ENCODE peak calls at places on chromosomes 13 and 19, in seven cellular contexts. One of them, this sample, is unnamed.

GRCh38 chr19:46480409-46480808 is 9.0 kb upstream of the PNMA8A start:
- DNase-seq in stimulated activated CD8-positive, alpha-beta memory T cell treated with anti-CD3 and anti-CD28 coated beads, Interleukin-4, amount 100 ng/mL, for 48 hours: no peak
- DNase-seq in HTR-8/SVneo: no peak
- DNase-seq in fibroblast of the aortic adventitia: peak
- DNase-seq in T-helper 1 cell: no peak
- DNase-seq in GM23248: peak
- DNase-seq in activated T-cell treated with anti-CD3 and anti-CD28 coated beads, Interleukin-2, amount 50 U/mL, for 4 hours: no peak
- DNase-seq in this sample: peak

GRCh38 chr13:111344471-111345191 is 24.2 kb downstream of the TEX29 start:
- DNase-seq in stimulated activated CD8-positive, alpha-beta memory T cell treated with anti-CD3 and anti-CD28 coated beads, Interleukin-4, amount 100 ng/mL, for 48 hours: no peak
- DNase-seq in HTR-8/SVneo: no peak
- DNase-seq in fibroblast of the aortic adventitia: peak
- DNase-seq in T-helper 1 cell: no peak
- DNase-seq in GM23248: peak
- DNase-seq in activated T-cell treated with anti-CD3 and anti-CD28 coated beads, Interleukin-2, amount 50 U/mL, for 4 hours: no peak
- DNase-seq in this sample: no peak

GRCh38 chr13:98959775-98960325 is 18.0 kb downstream of the DOCK9 start:
- DNase-seq in stimulated activated CD8-positive, alpha-beta memory T cell treated with anti-CD3 and anti-CD28 coated beads, Interleukin-4, amount 100 ng/mL, for 48 hours: no peak
- DNase-seq in HTR-8/SVneo: no peak
- DNase-seq in fibroblast of the aortic adventitia: no peak
- DNase-seq in T-helper 1 cell: no peak
- DNase-seq in GM23248: no peak
- DNase-seq in activated T-cell treated with anti-CD3 and anti-CD28 coated beads, Interleukin-2, amount 50 U/mL, for 4 hours: no peak
- DNase-seq in this sample: no peak

GRCh38 chr19:19533826-19534225 is 4.2 kb upstream of the CILP2 start:
- DNase-seq in stimulated activated CD8-positive, alpha-beta memory T cell treated with anti-CD3 and anti-CD28 coated beads, Interleukin-4, amount 100 ng/mL, for 48 hours: no peak
- DNase-seq in HTR-8/SVneo: no peak
- DNase-seq in fibroblast of the aortic adventitia: no peak
- DNase-seq in T-helper 1 cell: no peak
- DNase-seq in GM23248: no peak
- DNase-seq in activated T-cell treated with anti-CD3 and anti-CD28 coated beads, Interleukin-2, amount 50 U/mL, for 4 hours: no peak
- DNase-seq in this sample: no peak

GRCh38 chr19:38653028-38653571 is 5.7 kb downstream of the ACTN4 start:
- DNase-seq in stimulated activated CD8-positive, alpha-beta memory T cell treated with anti-CD3 and anti-CD28 coated beads, Interleukin-4, amount 100 ng/mL, for 48 hours: no peak
- DNase-seq in HTR-8/SVneo: no peak
- DNase-seq in fibroblast of the aortic adventitia: peak
- DNase-seq in T-helper 1 cell: no peak
- DNase-seq in GM23248: peak
- DNase-seq in activated T-cell treated with anti-CD3 and anti-CD28 coated beads, Interleukin-2, amount 50 U/mL, for 4 hours: no peak
- DNase-seq in this sample: no peak

GRCh38 chr19:35773020-35773809 is 2.1 kb upstream of the ARHGAP33 start:
- DNase-seq in stimulated activated CD8-positive, alpha-beta memory T cell treated with anti-CD3 and anti-CD28 coated beads, Interleukin-4, amount 100 ng/mL, for 48 hours: no peak
- DNase-seq in HTR-8/SVneo: no peak
- DNase-seq in fibroblast of the aortic adventitia: peak
- DNase-seq in T-helper 1 cell: no peak
- DNase-seq in GM23248: peak
- DNase-seq in activated T-cell treated with anti-CD3 and anti-CD28 coated beads, Interleukin-2, amount 50 U/mL, for 4 hours: no peak
- DNase-seq in this sample: no peak

GRCh38 chr19:12984143-12984627 is 11.1 kb upstream of the NFIX start:
- DNase-seq in stimulated activated CD8-positive, alpha-beta memory T cell treated with anti-CD3 and anti-CD28 coated beads, Interleukin-4, amount 100 ng/mL, for 48 hours: no peak
- DNase-seq in HTR-8/SVneo: no peak
- DNase-seq in fibroblast of the aortic adventitia: peak
- DNase-seq in T-helper 1 cell: no peak
- DNase-seq in GM23248: peak
- DNase-seq in activated T-cell treated with anti-CD3 and anti-CD28 coated beads, Interleukin-2, amount 50 U/mL, for 4 hours: no peak
- DNase-seq in this sample: no peak

GRCh38 chr19:38993271-38993670 is 17.7 kb upstream of the FBXO17 start:
- DNase-seq in stimulated activated CD8-positive, alpha-beta memory T cell treated with anti-CD3 and anti-CD28 coated beads, Interleukin-4, amount 100 ng/mL, for 48 hours: no peak
- DNase-seq in HTR-8/SVneo: peak
- DNase-seq in fibroblast of the aortic adventitia: peak
- DNase-seq in T-helper 1 cell: no peak
- DNase-seq in GM23248: peak
- DNase-seq in activated T-cell treated with anti-CD3 and anti-CD28 coated beads, Interleukin-2, amount 50 U/mL, for 4 hours: no peak
- DNase-seq in this sample: no peak

GRCh38 chr19:55668603-55669348 is 6.2 kb upstream of the EPN1 start:
- DNase-seq in stimulated activated CD8-positive, alpha-beta memory T cell treated with anti-CD3 and anti-CD28 coated beads, Interleukin-4, amount 100 ng/mL, for 48 hours: no peak
- DNase-seq in HTR-8/SVneo: no peak
- DNase-seq in fibroblast of the aortic adventitia: no peak
- DNase-seq in T-helper 1 cell: no peak
- DNase-seq in GM23248: no peak
- DNase-seq in activated T-cell treated with anti-CD3 and anti-CD28 coated beads, Interleukin-2, amount 50 U/mL, for 4 hours: no peak
- DNase-seq in this sample: no peak

GRCh38 chr19:31436121-31436776 is 87.0 kb upstream of the TSHZ3 start:
- DNase-seq in stimulated activated CD8-positive, alpha-beta memory T cell treated with anti-CD3 and anti-CD28 coated beads, Interleukin-4, amount 100 ng/mL, for 48 hours: no peak
- DNase-seq in HTR-8/SVneo: no peak
- DNase-seq in fibroblast of the aortic adventitia: peak
- DNase-seq in T-helper 1 cell: no peak
- DNase-seq in GM23248: peak
- DNase-seq in activated T-cell treated with anti-CD3 and anti-CD28 coated beads, Interleukin-2, amount 50 U/mL, for 4 hours: no peak
- DNase-seq in this sample: no peak

GRCh38 chr19:33445752-33446070 is 72.2 kb downstream of the CEBPG start:
- DNase-seq in stimulated activated CD8-positive, alpha-beta memory T cell treated with anti-CD3 and anti-CD28 coated beads, Interleukin-4, amount 100 ng/mL, for 48 hours: no peak
- DNase-seq in HTR-8/SVneo: no peak
- DNase-seq in fibroblast of the aortic adventitia: no peak
- DNase-seq in T-helper 1 cell: no peak
- DNase-seq in GM23248: no peak
- DNase-seq in activated T-cell treated with anti-CD3 and anti-CD28 coated beads, Interleukin-2, amount 50 U/mL, for 4 hours: no peak
- DNase-seq in this sample: no peak

GRCh38 chr19:33621065-33621785 is 528 bp upstream of the CHST8 start:
- DNase-seq in stimulated activated CD8-positive, alpha-beta memory T cell treated with anti-CD3 and anti-CD28 coated beads, Interleukin-4, amount 100 ng/mL, for 48 hours: no peak
- DNase-seq in HTR-8/SVneo: no peak
- DNase-seq in fibroblast of the aortic adventitia: no peak
- DNase-seq in T-helper 1 cell: no peak
- DNase-seq in GM23248: no peak
- DNase-seq in activated T-cell treated with anti-CD3 and anti-CD28 coated beads, Interleukin-2, amount 50 U/mL, for 4 hours: no peak
- DNase-seq in this sample: peak

GRCh38 chr19:8363803-8364771 is at the start of gene ANGPTL4:
- DNase-seq in stimulated activated CD8-positive, alpha-beta memory T cell treated with anti-CD3 and anti-CD28 coated beads, Interleukin-4, amount 100 ng/mL, for 48 hours: peak
- DNase-seq in HTR-8/SVneo: peak
- DNase-seq in fibroblast of the aortic adventitia: peak
- DNase-seq in T-helper 1 cell: no peak
- DNase-seq in GM23248: peak
- DNase-seq in activated T-cell treated with anti-CD3 and anti-CD28 coated beads, Interleukin-2, amount 50 U/mL, for 4 hours: peak
- DNase-seq in this sample: peak

GRCh38 chr13:48942131-48942530 is 33.6 kb upstream of the FNDC3A start:
- DNase-seq in stimulated activated CD8-positive, alpha-beta memory T cell treated with anti-CD3 and anti-CD28 coated beads, Interleukin-4, amount 100 ng/mL, for 48 hours: no peak
- DNase-seq in HTR-8/SVneo: peak
- DNase-seq in fibroblast of the aortic adventitia: peak
- DNase-seq in T-helper 1 cell: no peak
- DNase-seq in GM23248: peak
- DNase-seq in activated T-cell treated with anti-CD3 and anti-CD28 coated beads, Interleukin-2, amount 50 U/mL, for 4 hours: no peak
- DNase-seq in this sample: no peak

GRCh38 chr19:41804327-41804726 is 7.9 kb downstream of the CEACAM3 start:
- DNase-seq in stimulated activated CD8-positive, alpha-beta memory T cell treated with anti-CD3 and anti-CD28 coated beads, Interleukin-4, amount 100 ng/mL, for 48 hours: no peak
- DNase-seq in HTR-8/SVneo: no peak
- DNase-seq in fibroblast of the aortic adventitia: no peak
- DNase-seq in T-helper 1 cell: no peak
- DNase-seq in GM23248: no peak
- DNase-seq in activated T-cell treated with anti-CD3 and anti-CD28 coated beads, Interleukin-2, amount 50 U/mL, for 4 hours: no peak
- DNase-seq in this sample: no peak

GRCh38 chr19:772730-773436 is 22.0 kb downstream of the MISP start:
- DNase-seq in stimulated activated CD8-positive, alpha-beta memory T cell treated with anti-CD3 and anti-CD28 coated beads, Interleukin-4, amount 100 ng/mL, for 48 hours: no peak
- DNase-seq in HTR-8/SVneo: no peak
- DNase-seq in fibroblast of the aortic adventitia: no peak
- DNase-seq in T-helper 1 cell: no peak
- DNase-seq in GM23248: no peak
- DNase-seq in activated T-cell treated with anti-CD3 and anti-CD28 coated beads, Interleukin-2, amount 50 U/mL, for 4 hours: no peak
- DNase-seq in this sample: no peak

GRCh38 chr19:50705422-50706019 is 14.1 kb downstream of the SHANK1 start:
- DNase-seq in stimulated activated CD8-positive, alpha-beta memory T cell treated with anti-CD3 and anti-CD28 coated beads, Interleukin-4, amount 100 ng/mL, for 48 hours: peak
- DNase-seq in HTR-8/SVneo: peak
- DNase-seq in fibroblast of the aortic adventitia: peak
- DNase-seq in T-helper 1 cell: no peak
- DNase-seq in GM23248: peak
- DNase-seq in activated T-cell treated with anti-CD3 and anti-CD28 coated beads, Interleukin-2, amount 50 U/mL, for 4 hours: no peak
- DNase-seq in this sample: no peak

GRCh38 chr13:42892760-42893159 is 99.3 kb downstream of the EPSTI1 start:
- DNase-seq in stimulated activated CD8-positive, alpha-beta memory T cell treated with anti-CD3 and anti-CD28 coated beads, Interleukin-4, amount 100 ng/mL, for 48 hours: no peak
- DNase-seq in HTR-8/SVneo: no peak
- DNase-seq in fibroblast of the aortic adventitia: peak
- DNase-seq in T-helper 1 cell: no peak
- DNase-seq in GM23248: peak
- DNase-seq in activated T-cell treated with anti-CD3 and anti-CD28 coated beads, Interleukin-2, amount 50 U/mL, for 4 hours: no peak
- DNase-seq in this sample: no peak

GRCh38 chr13:23629566-23630272 is 59.5 kb downstream of the TNFRSF19 start:
- DNase-seq in stimulated activated CD8-positive, alpha-beta memory T cell treated with anti-CD3 and anti-CD28 coated beads, Interleukin-4, amount 100 ng/mL, for 48 hours: no peak
- DNase-seq in HTR-8/SVneo: no peak
- DNase-seq in fibroblast of the aortic adventitia: no peak
- DNase-seq in T-helper 1 cell: no peak
- DNase-seq in GM23248: no peak
- DNase-seq in activated T-cell treated with anti-CD3 and anti-CD28 coated beads, Interleukin-2, amount 50 U/mL, for 4 hours: no peak
- DNase-seq in this sample: no peak

GRCh38 chr13:106433066-106433465 is 102.4 kb downstream of the EFNB2 start:
- DNase-seq in stimulated activated CD8-positive, alpha-beta memory T cell treated with anti-CD3 and anti-CD28 coated beads, Interleukin-4, amount 100 ng/mL, for 48 hours: no peak
- DNase-seq in HTR-8/SVneo: no peak
- DNase-seq in fibroblast of the aortic adventitia: no peak
- DNase-seq in T-helper 1 cell: no peak
- DNase-seq in GM23248: peak
- DNase-seq in activated T-cell treated with anti-CD3 and anti-CD28 coated beads, Interleukin-2, amount 50 U/mL, for 4 hours: no peak
- DNase-seq in this sample: no peak

GRCh38 chr19:1945899-1946298 is 4.9 kb downstream of the CSNK1G2 start:
- DNase-seq in stimulated activated CD8-positive, alpha-beta memory T cell treated with anti-CD3 and anti-CD28 coated beads, Interleukin-4, amount 100 ng/mL, for 48 hours: peak
- DNase-seq in HTR-8/SVneo: peak
- DNase-seq in fibroblast of the aortic adventitia: no peak
- DNase-seq in T-helper 1 cell: peak
- DNase-seq in GM23248: peak
- DNase-seq in activated T-cell treated with anti-CD3 and anti-CD28 coated beads, Interleukin-2, amount 50 U/mL, for 4 hours: no peak
- DNase-seq in this sample: peak

GRCh38 chr13:30305456-30305855 is 1.9 kb downstream of the KATNAL1 start:
- DNase-seq in stimulated activated CD8-positive, alpha-beta memory T cell treated with anti-CD3 and anti-CD28 coated beads, Interleukin-4, amount 100 ng/mL, for 48 hours: no peak
- DNase-seq in HTR-8/SVneo: no peak
- DNase-seq in fibroblast of the aortic adventitia: no peak
- DNase-seq in T-helper 1 cell: no peak
- DNase-seq in GM23248: no peak
- DNase-seq in activated T-cell treated with anti-CD3 and anti-CD28 coated beads, Interleukin-2, amount 50 U/mL, for 4 hours: no peak
- DNase-seq in this sample: no peak

GRCh38 chr19:3441089-3441985 is 39.0 kb downstream of the SMIM24 start:
- DNase-seq in stimulated activated CD8-positive, alpha-beta memory T cell treated with anti-CD3 and anti-CD28 coated beads, Interleukin-4, amount 100 ng/mL, for 48 hours: no peak
- DNase-seq in HTR-8/SVneo: no peak
- DNase-seq in fibroblast of the aortic adventitia: no peak
- DNase-seq in T-helper 1 cell: no peak
- DNase-seq in GM23248: no peak
- DNase-seq in activated T-cell treated with anti-CD3 and anti-CD28 coated beads, Interleukin-2, amount 50 U/mL, for 4 hours: no peak
- DNase-seq in this sample: no peak

GRCh38 chr13:113585828-113586355 is 1.3 kb downstream of the TFDP1 start:
- DNase-seq in stimulated activated CD8-positive, alpha-beta memory T cell treated with anti-CD3 and anti-CD28 coated beads, Interleukin-4, amount 100 ng/mL, for 48 hours: no peak
- DNase-seq in HTR-8/SVneo: no peak
- DNase-seq in fibroblast of the aortic adventitia: peak
- DNase-seq in T-helper 1 cell: no peak
- DNase-seq in GM23248: no peak
- DNase-seq in activated T-cell treated with anti-CD3 and anti-CD28 coated beads, Interleukin-2, amount 50 U/mL, for 4 hours: no peak
- DNase-seq in this sample: peak

GRCh38 chr13:98693756-98694155 is 58.7 kb downstream of the SLC15A1 start:
- DNase-seq in stimulated activated CD8-positive, alpha-beta memory T cell treated with anti-CD3 and anti-CD28 coated beads, Interleukin-4, amount 100 ng/mL, for 48 hours: no peak
- DNase-seq in HTR-8/SVneo: no peak
- DNase-seq in fibroblast of the aortic adventitia: no peak
- DNase-seq in T-helper 1 cell: no peak
- DNase-seq in GM23248: no peak
- DNase-seq in activated T-cell treated with anti-CD3 and anti-CD28 coated beads, Interleukin-2, amount 50 U/mL, for 4 hours: no peak
- DNase-seq in this sample: no peak

GRCh38 chr13:93529961-93530360 is 303.4 kb downstream of the GPC6 start:
- DNase-seq in stimulated activated CD8-positive, alpha-beta memory T cell treated with anti-CD3 and anti-CD28 coated beads, Interleukin-4, amount 100 ng/mL, for 48 hours: no peak
- DNase-seq in HTR-8/SVneo: no peak
- DNase-seq in fibroblast of the aortic adventitia: no peak
- DNase-seq in T-helper 1 cell: no peak
- DNase-seq in GM23248: peak
- DNase-seq in activated T-cell treated with anti-CD3 and anti-CD28 coated beads, Interleukin-2, amount 50 U/mL, for 4 hours: no peak
- DNase-seq in this sample: no peak

GRCh38 chr13:110509971-110510786 is 51.3 kb downstream of the RAB20 start:
- DNase-seq in stimulated activated CD8-positive, alpha-beta memory T cell treated with anti-CD3 and anti-CD28 coated beads, Interleukin-4, amount 100 ng/mL, for 48 hours: no peak
- DNase-seq in HTR-8/SVneo: no peak
- DNase-seq in fibroblast of the aortic adventitia: no peak
- DNase-seq in T-helper 1 cell: no peak
- DNase-seq in GM23248: peak
- DNase-seq in activated T-cell treated with anti-CD3 and anti-CD28 coated beads, Interleukin-2, amount 50 U/mL, for 4 hours: no peak
- DNase-seq in this sample: peak

GRCh38 chr13:110907951-110908898 is 6.6 kb downstream of the ANKRD10 start:
- DNase-seq in stimulated activated CD8-positive, alpha-beta memory T cell treated with anti-CD3 and anti-CD28 coated beads, Interleukin-4, amount 100 ng/mL, for 48 hours: no peak
- DNase-seq in HTR-8/SVneo: no peak
- DNase-seq in fibroblast of the aortic adventitia: peak
- DNase-seq in T-helper 1 cell: no peak
- DNase-seq in GM23248: peak
- DNase-seq in activated T-cell treated with anti-CD3 and anti-CD28 coated beads, Interleukin-2, amount 50 U/mL, for 4 hours: no peak
- DNase-seq in this sample: no peak

GRCh38 chr13:39602614-39603366 is at the start of gene LHFPL6:
- DNase-seq in stimulated activated CD8-positive, alpha-beta memory T cell treated with anti-CD3 and anti-CD28 coated beads, Interleukin-4, amount 100 ng/mL, for 48 hours: peak
- DNase-seq in HTR-8/SVneo: peak
- DNase-seq in fibroblast of the aortic adventitia: peak
- DNase-seq in T-helper 1 cell: peak
- DNase-seq in GM23248: peak
- DNase-seq in activated T-cell treated with anti-CD3 and anti-CD28 coated beads, Interleukin-2, amount 50 U/mL, for 4 hours: peak
- DNase-seq in this sample: peak

GRCh38 chr19:52542984-52543664 is 15.7 kb downstream of the ZNF808 start:
- DNase-seq in stimulated activated CD8-positive, alpha-beta memory T cell treated with anti-CD3 and anti-CD28 coated beads, Interleukin-4, amount 100 ng/mL, for 48 hours: peak
- DNase-seq in HTR-8/SVneo: no peak
- DNase-seq in fibroblast of the aortic adventitia: no peak
- DNase-seq in T-helper 1 cell: no peak
- DNase-seq in GM23248: no peak
- DNase-seq in activated T-cell treated with anti-CD3 and anti-CD28 coated beads, Interleukin-2, amount 50 U/mL, for 4 hours: peak
- DNase-seq in this sample: no peak